ENCODE peak calls at places on chromosome 22, in eight cellular contexts. K is left ventricle myocardium superior, E is cardiac muscle cell, R is neural crest cell, U is RWPE2, G is fibroblast of lung, P is activated T-cell treated with anti-CD3 and anti-CD28 coated beads for 1 hour, A is upper lobe of right lung. S is an unnamed sample.

GRCh38 chr22:50271519-50271970 is 1.4 kb upstream of the MAPK11 start:
- DNase-seq in K (peak), E (peak), R (peak), U (no peak), G (peak), P (peak), A (peak), S (peak)

GRCh38 chr22:44802071-44802700 is 49.8 kb downstream of the ARHGAP8 start:
- DNase-seq in K (no peak), E (no peak), R (no peak), U (no peak), G (no peak), P (no peak), A (no peak), S (no peak)

GRCh38 chr22:41690476-41690875 is 1.8 kb upstream of the SNU13 start:
- DNase-seq in K (no peak), E (no peak), R (no peak), U (no peak), G (no peak), P (no peak), A (peak), S (no peak)

GRCh38 chr22:31105282-31105929 is 2.0 kb downstream of the SELENOM start:
- DNase-seq in K (no peak), E (no peak), R (no peak), U (no peak), G (no peak), P (no peak), A (no peak), S (no peak)

GRCh38 chr22:37674951-37675929 is at the start of gene LGALS1:
- DNase-seq in K (peak), E (peak), R (peak), U (peak), G (peak), P (peak), A (peak), S (peak)

GRCh38 chr22:30880847-30881246 is 87.7 kb downstream of the MORC2 start:
- DNase-seq in K (peak), E (no peak), R (no peak), U (no peak), G (no peak), P (no peak), A (peak), S (no peak)

GRCh38 chr22:47810505-47811500 is 1048.4 kb downstream of the TBC1D22A start:
- DNase-seq in K (no peak), E (no peak), R (no peak), U (no peak), G (no peak), P (no peak), A (no peak), S (no peak)

GRCh38 chr22:46617250-46618103 is 2.7 kb upstream of the GRAMD4 start:
- DNase-seq in K (no peak), E (no peak), R (no peak), U (no peak), G (no peak), P (no peak), A (no peak), S (no peak)

GRCh38 chr22:29458551-29458950 is 20.2 kb downstream of the RFPL1 start:
- DNase-seq in K (no peak), E (no peak), R (no peak), U (no peak), G (no peak), P (no peak), A (no peak), S (no peak)

GRCh38 chr22:40654522-40655167 is 18.1 kb upstream of the MRTFA start:
- DNase-seq in K (peak), E (peak), R (no peak), U (no peak), G (peak), P (no peak), A (no peak), S (peak)

S was measured in iris pigment epithelial cell.